ENCODE peak calls at places on chromosomes 2 and 18, in six cellular contexts. One of them, this sample, is unnamed.
A peak's percentile ranks its signal among the peaks of the same experiment; 100 is the strongest.

GRCh38 chr2:233760043-233760442 is at the start of gene UGT1A1:
- DNase-seq in tibial artery: no peak
- DNase-seq in fibroblast of mammary gland: no peak
- DNase-seq in GM23338: no peak
- DNase-seq in GM12865: no peak
- DNase-seq in mammary epithelial cell: no peak
- DNase-seq in this sample: no peak

GRCh38 chr2:134312482-134312881 is 58.6 kb downstream of the MGAT5 start:
- DNase-seq in GM12865: no peak
- DNase-seq in mammary epithelial cell: no peak
- DNase-seq in GM23338: no peak
- DNase-seq in fibroblast of mammary gland: no peak
- DNase-seq in tibial artery: no peak
- DNase-seq in this sample: no peak

GRCh38 chr2:163878718-163879117 is 142.9 kb upstream of the FIGN start:
- DNase-seq in fibroblast of mammary gland: peak; percentile 45
- DNase-seq in tibial artery: no peak
- DNase-seq in mammary epithelial cell: peak; percentile 9
- DNase-seq in GM12865: peak; percentile 41
- DNase-seq in GM23338: peak; percentile 79
- DNase-seq in this sample: no peak

GRCh38 chr18:62939925-62940324 is 224.6 kb downstream of the PHLPP1 start:
- DNase-seq in fibroblast of mammary gland: no peak
- DNase-seq in tibial artery: no peak
- DNase-seq in GM23338: no peak
- DNase-seq in GM12865: no peak
- DNase-seq in mammary epithelial cell: no peak
- DNase-seq in this sample: no peak

GRCh38 chr2:191571163-191571769 is 106.7 kb upstream of the NABP1 start:
- DNase-seq in tibial artery: no peak
- DNase-seq in mammary epithelial cell: peak; percentile 48
- DNase-seq in GM23338: peak; percentile 67
- DNase-seq in GM12865: peak; percentile 63
- DNase-seq in fibroblast of mammary gland: peak; percentile 79
- DNase-seq in this sample: peak; percentile 26

GRCh38 chr2:56197816-56198215 is 14.0 kb downstream of the CCDC85A start:
- DNase-seq in GM23338: no peak
- DNase-seq in mammary epithelial cell: no peak
- DNase-seq in GM12865: no peak
- DNase-seq in fibroblast of mammary gland: no peak
- DNase-seq in tibial artery: no peak
- DNase-seq in this sample: no peak

GRCh38 chr2:187081409-187081808 is 232.4 kb upstream of the ZSWIM2 start:
- DNase-seq in fibroblast of mammary gland: no peak
- DNase-seq in mammary epithelial cell: no peak
- DNase-seq in GM12865: no peak
- DNase-seq in GM23338: no peak
- DNase-seq in tibial artery: no peak
- DNase-seq in this sample: no peak

GRCh38 chr18:58846325-58846724 is 18.4 kb upstream of the ZNF532 start:
- DNase-seq in GM23338: no peak
- DNase-seq in fibroblast of mammary gland: no peak
- DNase-seq in GM12865: no peak
- DNase-seq in tibial artery: no peak
- DNase-seq in mammary epithelial cell: no peak
- DNase-seq in this sample: no peak

GRCh38 chr18:45870419-45870818 is 44.9 kb downstream of the SIGLEC15 start:
- DNase-seq in fibroblast of mammary gland: no peak
- DNase-seq in mammary epithelial cell: no peak
- DNase-seq in tibial artery: no peak
- DNase-seq in GM12865: no peak
- DNase-seq in GM23338: no peak
- DNase-seq in this sample: no peak

GRCh38 chr18:30582078-30582477 is 460.5 kb downstream of the DSC3 start:
- DNase-seq in GM12865: no peak
- DNase-seq in GM23338: no peak
- DNase-seq in fibroblast of mammary gland: no peak
- DNase-seq in mammary epithelial cell: no peak
- DNase-seq in tibial artery: no peak
- DNase-seq in this sample: no peak

GRCh38 chr2:171723724-171724683 is 36.7 kb downstream of the DYNC1I2 start:
- DNase-seq in mammary epithelial cell: no peak
- DNase-seq in GM23338: peak; percentile 54
- DNase-seq in tibial artery: no peak
- DNase-seq in GM12865: no peak
- DNase-seq in fibroblast of mammary gland: peak; percentile 34
- DNase-seq in this sample: no peak

GRCh38 chr2:104502904-104503303 is 351.0 kb upstream of the POU3F3 start:
- DNase-seq in tibial artery: no peak
- DNase-seq in GM23338: no peak
- DNase-seq in fibroblast of mammary gland: no peak
- DNase-seq in mammary epithelial cell: no peak
- DNase-seq in GM12865: no peak
- DNase-seq in this sample: no peak

GRCh38 chr2:241020201-241020600 is 21.8 kb downstream of the SNED1 start:
- DNase-seq in GM12865: no peak
- DNase-seq in tibial artery: no peak
- DNase-seq in fibroblast of mammary gland: no peak
- DNase-seq in GM23338: no peak
- DNase-seq in mammary epithelial cell: no peak
- DNase-seq in this sample: no peak

GRCh38 chr2:112841399-112842044 is 4.9 kb upstream of the IL1B start:
- DNase-seq in mammary epithelial cell: no peak
- DNase-seq in GM12865: peak; percentile 25
- DNase-seq in GM23338: no peak
- DNase-seq in tibial artery: no peak
- DNase-seq in fibroblast of mammary gland: no peak
- DNase-seq in this sample: no peak

GRCh38 chr2:185268651-185269050 is 470.0 kb upstream of the FSIP2 start:
- DNase-seq in mammary epithelial cell: no peak
- DNase-seq in fibroblast of mammary gland: no peak
- DNase-seq in GM23338: no peak
- DNase-seq in GM12865: no peak
- DNase-seq in tibial artery: no peak
- DNase-seq in this sample: no peak

GRCh38 chr18:31657823-31658669 is 26.3 kb downstream of the B4GALT6 start:
- DNase-seq in mammary epithelial cell: no peak
- DNase-seq in tibial artery: no peak
- DNase-seq in GM23338: no peak
- DNase-seq in GM12865: peak; percentile 96
- DNase-seq in fibroblast of mammary gland: peak; percentile 10
- DNase-seq in this sample: peak; percentile 76

GRCh38 chr2:201643216-201643651 is at the start of gene TMEM237:
- DNase-seq in fibroblast of mammary gland: no peak
- DNase-seq in tibial artery: peak; percentile 82
- DNase-seq in GM12865: peak; percentile 59
- DNase-seq in mammary epithelial cell: peak; percentile 63
- DNase-seq in GM23338: peak; percentile 56
- DNase-seq in this sample: no peak

DNA sequence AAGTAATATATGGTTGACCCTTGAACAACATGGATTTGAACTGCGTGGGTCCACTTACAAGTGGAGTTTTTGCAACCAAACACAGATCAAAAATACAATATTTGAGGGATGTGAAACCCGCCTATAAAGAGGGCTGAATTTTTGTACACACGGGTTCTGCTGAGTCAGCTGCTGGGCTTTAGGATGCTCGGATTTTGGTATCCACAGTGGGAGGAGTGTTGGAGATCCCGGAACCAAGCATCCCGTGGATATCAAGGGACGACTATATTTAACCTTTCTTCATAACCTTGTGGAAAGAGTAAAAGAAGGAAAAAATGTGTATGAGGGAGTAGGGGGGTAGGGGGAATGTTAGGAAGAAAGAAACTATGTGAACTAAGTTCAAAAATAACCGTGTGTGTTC is 10.0 kb upstream of the INPP1 start:
- DNase-seq in GM23338: no peak
- DNase-seq in GM12865: no peak
- DNase-seq in fibroblast of mammary gland: no peak
- DNase-seq in mammary epithelial cell: no peak
- DNase-seq in tibial artery: no peak
- DNase-seq in this sample: no peak
- H3K4me3 ChIP-seq in GM23338: no peak overlapping the region
- H3K4me3 ChIP-seq in GM12865: no peak overlapping the region
- H3K4me3 ChIP-seq in fibroblast of mammary gland: no peak overlapping the region
- H3K4me3 ChIP-seq in mammary epithelial cell: no peak overlapping the region
- H3K4me3 ChIP-seq in tibial artery: no peak overlapping the region
- H3K4me3 ChIP-seq in this sample: no peak overlapping the region

GRCh38 chr2:197378494-197378972 is 56.3 kb downstream of the SF3B1 start:
- DNase-seq in fibroblast of mammary gland: peak; percentile 43
- DNase-seq in mammary epithelial cell: peak; percentile 25
- DNase-seq in GM23338: peak; percentile 83
- DNase-seq in GM12865: peak; percentile 69
- DNase-seq in tibial artery: no peak
- DNase-seq in this sample: no peak
- H3K4me3 ChIP-seq in fibroblast of mammary gland: no peak overlapping the region
- H3K4me3 ChIP-seq in mammary epithelial cell: no peak overlapping the region
- H3K4me3 ChIP-seq in GM23338: no peak overlapping the region
- H3K4me3 ChIP-seq in GM12865: no peak overlapping the region
- H3K4me3 ChIP-seq in tibial artery: peak overlapping the region; percentile 41
- H3K4me3 ChIP-seq in this sample: no peak overlapping the region

GRCh38 chr2:183035954-183036669 is 2.1 kb downstream of the NCKAP1 start:
- DNase-seq in tibial artery: no peak
- DNase-seq in fibroblast of mammary gland: no peak
- DNase-seq in GM12865: peak; percentile 39
- DNase-seq in GM23338: no peak
- DNase-seq in mammary epithelial cell: no peak
- DNase-seq in this sample: no peak

GRCh38 chr2:183033951-183034350 is 4.3 kb downstream of the NCKAP1 start:
- DNase-seq in GM12865: no peak
- DNase-seq in fibroblast of mammary gland: no peak
- DNase-seq in mammary epithelial cell: no peak
- DNase-seq in GM23338: no peak
- DNase-seq in tibial artery: no peak
- DNase-seq in this sample: no peak

GRCh38 chr2:183037281-183037659 is 987 bp downstream of the NCKAP1 start:
- DNase-seq in tibial artery: no peak
- DNase-seq in GM23338: no peak
- DNase-seq in GM12865: no peak
- DNase-seq in mammary epithelial cell: peak; percentile 63
- DNase-seq in fibroblast of mammary gland: peak; percentile 56
- DNase-seq in this sample: no peak

GRCh38 chr2:183034806-183035205 is 3.5 kb downstream of the NCKAP1 start:
- DNase-seq in GM12865: no peak
- DNase-seq in mammary epithelial cell: no peak
- DNase-seq in fibroblast of mammary gland: peak; percentile 60
- DNase-seq in tibial artery: no peak
- DNase-seq in GM23338: peak; percentile 48
- DNase-seq in this sample: no peak

DNA sequence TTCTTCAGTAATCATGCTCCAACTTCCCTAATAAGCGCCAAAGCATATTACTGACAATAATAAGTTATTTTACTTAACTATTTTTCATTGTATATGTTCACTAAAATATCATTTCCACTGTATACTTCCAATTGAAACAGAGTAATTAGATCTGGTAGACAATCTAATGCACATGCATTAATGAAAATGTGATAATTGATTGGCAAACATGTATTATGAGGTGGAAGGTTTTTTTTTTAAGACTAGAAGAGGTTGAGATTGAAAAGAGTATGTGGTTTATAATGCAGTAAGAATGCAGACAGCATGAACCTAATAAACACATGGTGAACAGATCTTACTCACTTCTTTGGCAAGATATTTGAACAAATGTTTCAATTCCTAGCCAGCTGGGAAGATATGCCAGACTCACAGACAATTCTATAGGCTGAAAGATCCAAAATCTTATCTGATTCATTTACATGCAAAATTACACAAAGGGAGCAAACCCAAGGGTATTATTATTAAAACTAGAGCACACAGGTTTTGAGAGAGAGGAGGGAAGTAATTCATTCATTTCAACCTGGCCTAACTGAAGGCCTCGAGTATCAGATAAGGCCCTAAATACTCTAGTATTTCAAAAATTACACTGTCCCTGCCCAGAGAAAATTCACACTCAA is 2.8 kb downstream of the NCKAP1 start:
- DNase-seq in mammary epithelial cell: peak; percentile 60
- DNase-seq in tibial artery: no peak
- DNase-seq in fibroblast of mammary gland: peak; percentile 89
- DNase-seq in GM23338: no peak
- DNase-seq in GM12865: no peak
- DNase-seq in this sample: no peak
- H3K4me3 ChIP-seq in mammary epithelial cell: peak overlapping the region; percentile 95
- H3K4me3 ChIP-seq in tibial artery: peak overlapping the region; percentile 97
- H3K4me3 ChIP-seq in fibroblast of mammary gland: peak overlapping the region; percentile 73
- H3K4me3 ChIP-seq in GM23338: peak overlapping the region; percentile 61
- H3K4me3 ChIP-seq in GM12865: no peak overlapping the region
- H3K4me3 ChIP-seq in this sample: no peak overlapping the region

GRCh38 chr18:74539289-74539688 is 5.0 kb downstream of the CNDP1 start:
- DNase-seq in fibroblast of mammary gland: no peak
- DNase-seq in GM12865: no peak
- DNase-seq in tibial artery: no peak
- DNase-seq in mammary epithelial cell: no peak
- DNase-seq in GM23338: no peak
- DNase-seq in this sample: no peak

GRCh38 chr18:74540689-74541421 is 6.6 kb downstream of the CNDP1 start:
- DNase-seq in mammary epithelial cell: no peak
- DNase-seq in tibial artery: no peak
- DNase-seq in fibroblast of mammary gland: no peak
- DNase-seq in GM23338: no peak
- DNase-seq in GM12865: no peak
- DNase-seq in this sample: no peak

GRCh38 chr18:74546007-74546406 is 11.7 kb downstream of the CNDP1 start:
- DNase-seq in tibial artery: no peak
- DNase-seq in GM23338: no peak
- DNase-seq in GM12865: no peak
- DNase-seq in mammary epithelial cell: no peak
- DNase-seq in fibroblast of mammary gland: no peak
- DNase-seq in this sample: no peak

GRCh38 chr18:74544898-74545297 is 10.6 kb downstream of the CNDP1 start:
- DNase-seq in tibial artery: no peak
- DNase-seq in GM12865: no peak
- DNase-seq in fibroblast of mammary gland: no peak
- DNase-seq in GM23338: no peak
- DNase-seq in mammary epithelial cell: no peak
- DNase-seq in this sample: no peak

DNA sequence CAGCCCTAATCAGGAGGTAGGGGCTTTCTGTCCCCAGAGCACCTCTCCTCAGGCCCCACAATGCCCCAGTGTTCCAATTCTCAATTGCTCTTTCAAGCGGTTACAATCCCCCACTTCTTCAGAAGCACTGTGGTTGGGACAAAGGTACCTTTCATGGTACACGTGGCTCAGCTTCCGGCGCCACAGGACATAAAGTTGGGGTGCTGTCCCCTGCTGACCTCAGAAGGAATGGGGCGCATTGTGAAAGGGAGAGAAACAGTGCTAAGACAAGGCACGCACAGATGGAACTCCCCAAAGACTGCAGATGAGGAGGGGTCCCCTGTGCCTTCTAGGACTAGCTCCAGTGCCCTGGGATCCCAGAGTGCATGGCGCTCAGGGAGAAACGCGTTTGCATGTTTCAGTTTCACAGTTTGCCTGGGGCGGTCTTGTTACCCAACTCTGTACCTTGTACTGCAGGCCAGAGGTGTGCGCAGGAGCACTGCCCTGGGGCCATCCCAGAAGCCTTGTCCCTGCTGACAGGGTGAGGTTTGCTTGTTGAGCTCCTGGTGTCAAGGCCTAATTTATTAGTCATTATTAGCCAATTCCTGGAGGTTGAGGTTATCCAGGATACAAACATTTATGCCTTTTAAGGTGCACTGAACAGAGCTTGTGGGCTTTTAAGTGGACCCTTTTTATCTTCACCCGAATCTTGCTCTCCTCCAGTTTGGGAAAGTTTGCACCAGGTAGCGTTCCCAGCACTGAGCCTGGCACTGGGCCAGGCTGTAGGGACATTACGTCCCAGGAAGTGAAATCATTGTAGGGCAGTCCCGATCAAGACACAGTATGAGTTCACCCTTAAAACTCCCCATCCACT is 7.6 kb downstream of the CNDP1 start:
- DNase-seq in GM23338: no peak
- DNase-seq in mammary epithelial cell: peak; percentile 16
- DNase-seq in GM12865: no peak
- DNase-seq in fibroblast of mammary gland: no peak
- DNase-seq in tibial artery: no peak
- DNase-seq in this sample: no peak
- H3K4me3 ChIP-seq in GM23338: no peak overlapping the region
- H3K4me3 ChIP-seq in mammary epithelial cell: no peak overlapping the region
- H3K4me3 ChIP-seq in GM12865: no peak overlapping the region
- H3K4me3 ChIP-seq in fibroblast of mammary gland: no peak overlapping the region
- H3K4me3 ChIP-seq in tibial artery: no peak overlapping the region
- H3K4me3 ChIP-seq in this sample: no peak overlapping the region

This sample was measured in GM12864.